ENCODE peak calls at places on chromosome 22, in five cellular contexts. C is prostate gland, U is tibial artery, N is left lung, T is RWPE1. Y is an unnamed sample.
A peak's percentile ranks its signal among the peaks of the same experiment; 100 is the strongest.

GRCh38 chr22:45323695-45324094 is 14.0 kb downstream of the FAM118A start:
- DNase-seq in C (no peak), U (no peak), N (no peak), T (no peak), Y (no peak)

GRCh38 chr22:22821340-22821739 is 66.3 kb upstream of the IGLL5 start:
- DNase-seq in C (no peak), U (no peak), N (no peak), T (no peak), Y (no peak)

GRCh38 chr22:42473484-42474193 is 41.4 kb upstream of the NFAM1 start:
- DNase-seq in C (peak; percentile 41), U (no peak), N (no peak), T (peak; percentile 44), Y (peak; percentile 22)

GRCh38 chr22:36918730-36919129 is 5.3 kb downstream of the CSF2RB start:
- DNase-seq in C (no peak), U (no peak), N (no peak), T (no peak), Y (no peak)

GRCh38 chr22:41770715-41771452 is 29.6 kb upstream of the CCDC134 start:
- DNase-seq in C (no peak), U (no peak), N (no peak), T (peak; percentile 8), Y (peak; percentile 47)

GRCh38 chr22:42856179-42856864 is 751 bp downstream of the ARFGAP3 start:
- DNase-seq in C (peak; percentile 40), U (peak; percentile 67), N (peak; percentile 79), T (peak; percentile 13), Y (peak; percentile 15)

GRCh38 chr22:25110846-25111578 is 88.6 kb upstream of the CRYBB3 start:
- DNase-seq in C (peak; percentile 88), U (peak; percentile 66), N (peak; percentile 70), T (peak; percentile 88), Y (peak; percentile 73)

GRCh38 chr22:45868586-45869443 is 108.1 kb downstream of the WNT7B start:
- DNase-seq in C (no peak), U (no peak), N (no peak), T (no peak), Y (no peak)

GRCh38 chr22:30309981-30310672 is 16.6 kb downstream of the TBC1D10A start:
- DNase-seq in C (peak; percentile 72), U (peak; percentile 71), N (peak; percentile 69), T (no peak), Y (no peak)

GRCh38 chr22:39820266-39820665 is 73.3 kb downstream of the ENTHD1 start:
- DNase-seq in C (no peak), U (no peak), N (no peak), T (peak; percentile 71), Y (peak; percentile 9)

GRCh38 chr22:35561796-35562526 is 21.3 kb downstream of the RASD2 start:
- DNase-seq in C (no peak), U (no peak), N (no peak), T (peak; percentile 59), Y (peak; percentile 55)

GRCh38 chr22:47064016-47064415 is 301.6 kb downstream of the TBC1D22A start:
- DNase-seq in C (no peak), U (no peak), N (no peak), T (no peak), Y (no peak)

GRCh38 chr22:46149998-46150549 is at the start of gene PPARA:
- DNase-seq in C (peak; percentile 91), U (peak; percentile 88), N (peak; percentile 91), T (peak; percentile 85), Y (peak; percentile 45)

GRCh38 chr22:22195265-22196017 is 49.1 kb upstream of the VPREB1 start:
- DNase-seq in C (peak; percentile 48), U (peak; percentile 34), N (peak; percentile 72), T (peak; percentile 74), Y (peak; percentile 53)

GRCh38 chr22:38788016-38788415 is 5.9 kb downstream of the DNAL4 start:
- DNase-seq in C (no peak), U (no peak), N (no peak), T (no peak), Y (no peak)
- H3K27ac ChIP-seq in C (no peak overlapping the region), U (peak overlapping the region; percentile 76), N (peak overlapping the region; percentile 57), T (peak overlapping the region; percentile 62), Y (no peak overlapping the region)

GRCh38 chr22:49966716-49967332 is 6.3 kb downstream of the PIM3 start:
- DNase-seq in C (no peak), U (peak; percentile 62), N (peak; percentile 72), T (no peak), Y (no peak)

GRCh38 chr22:49964493-49965290 is 4.1 kb downstream of the PIM3 start:
- DNase-seq in C (no peak), U (peak; percentile 20), N (peak; percentile 37), T (no peak), Y (no peak)

GRCh38 chr22:49967333-49968241 is 7.0 kb downstream of the PIM3 start:
- DNase-seq in C (peak; percentile 16), U (peak; percentile 54), N (peak; percentile 49), T (no peak), Y (no peak)

GRCh38 chr22:49965291-49966040 is 4.9 kb downstream of the PIM3 start:
- DNase-seq in C (no peak), U (peak; percentile 18), N (peak; percentile 34), T (no peak), Y (no peak)

GRCh38 chr22:49966041-49966715 is 5.6 kb downstream of the PIM3 start:
- DNase-seq in C (no peak), U (peak; percentile 18), N (peak; percentile 43), T (no peak), Y (no peak)
- H3K27ac ChIP-seq in C (peak overlapping the region; percentile 92), U (peak overlapping the region; percentile 89), N (peak overlapping the region; percentile 97), T (peak overlapping the region; percentile 92), Y (no peak overlapping the region)

GRCh38 chr22:19844423-19845368 is 10.0 kb downstream of the GNB1L start:
- DNase-seq in C (peak; percentile 70), U (peak; percentile 79), N (peak; percentile 76), T (no peak), Y (no peak)
- H3K27ac ChIP-seq in C (peak overlapping the region; percentile 58), U (peak overlapping the region; percentile 52), N (peak overlapping the region; percentile 71), T (peak overlapping the region; percentile 87), Y (no peak overlapping the region)

DNA sequence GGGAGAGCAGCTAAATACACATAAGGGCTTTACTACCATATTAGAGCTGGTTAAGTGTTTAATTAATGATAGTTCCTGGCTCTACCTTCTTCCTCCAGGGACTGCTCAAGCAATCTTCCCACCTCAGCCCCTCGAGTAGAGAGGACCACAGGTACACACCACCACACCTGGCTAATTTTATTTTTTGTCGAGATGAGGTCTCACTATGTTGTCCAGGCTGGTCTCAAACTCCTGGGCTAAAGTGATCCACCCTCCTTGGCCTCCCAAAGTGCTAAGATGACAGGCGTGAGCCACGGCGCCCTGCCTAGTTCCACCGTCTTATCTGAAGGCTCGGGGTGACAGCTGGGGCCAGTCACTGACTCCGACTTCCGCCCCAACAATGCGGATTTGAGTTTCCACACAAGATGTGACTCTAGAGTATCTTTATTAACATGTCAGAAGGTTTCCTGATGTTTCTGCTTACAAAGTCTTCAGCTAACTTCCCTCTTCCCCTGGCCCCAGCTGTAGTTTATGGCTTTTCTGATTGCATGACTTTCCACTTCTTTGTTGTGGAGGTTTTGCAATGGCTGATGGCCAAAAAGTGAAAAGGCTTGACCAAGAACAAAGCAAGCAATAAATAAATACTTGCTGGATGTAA is 16.8 kb downstream of the TPST2 start:
- DNase-seq in C (peak; percentile 34), U (peak; percentile 55), N (peak; percentile 73), T (no peak), Y (no peak)
- H3K27ac ChIP-seq in C (no peak overlapping the region), U (no peak overlapping the region), N (peak overlapping the region; percentile 86), T (no peak overlapping the region), Y (no peak overlapping the region)

GRCh38 chr22:28031383-28031922 is 112.4 kb upstream of the PITPNB start:
- DNase-seq in C (no peak), U (no peak), N (no peak), T (no peak), Y (no peak)

GRCh38 chr22:28030442-28030841 is 111.4 kb upstream of the PITPNB start:
- DNase-seq in C (no peak), U (no peak), N (no peak), T (no peak), Y (no peak)

GRCh38 chr22:28032896-28033295 is 113.8 kb upstream of the PITPNB start:
- DNase-seq in C (no peak), U (no peak), N (no peak), T (no peak), Y (no peak)

GRCh38 chr22:28034760-28035401 is 115.8 kb upstream of the PITPNB start:
- DNase-seq in C (peak; percentile 79), U (peak; percentile 85), N (no peak), T (no peak), Y (no peak)

GRCh38 chr22:28034145-28034759 is 115.2 kb upstream of the PITPNB start:
- DNase-seq in C (no peak), U (no peak), N (no peak), T (no peak), Y (no peak)
- H3K27ac ChIP-seq in C (peak overlapping the region; percentile 61), U (peak overlapping the region; percentile 19), N (peak overlapping the region; percentile 58), T (peak overlapping the region; percentile 54), Y (no peak overlapping the region)

DNA sequence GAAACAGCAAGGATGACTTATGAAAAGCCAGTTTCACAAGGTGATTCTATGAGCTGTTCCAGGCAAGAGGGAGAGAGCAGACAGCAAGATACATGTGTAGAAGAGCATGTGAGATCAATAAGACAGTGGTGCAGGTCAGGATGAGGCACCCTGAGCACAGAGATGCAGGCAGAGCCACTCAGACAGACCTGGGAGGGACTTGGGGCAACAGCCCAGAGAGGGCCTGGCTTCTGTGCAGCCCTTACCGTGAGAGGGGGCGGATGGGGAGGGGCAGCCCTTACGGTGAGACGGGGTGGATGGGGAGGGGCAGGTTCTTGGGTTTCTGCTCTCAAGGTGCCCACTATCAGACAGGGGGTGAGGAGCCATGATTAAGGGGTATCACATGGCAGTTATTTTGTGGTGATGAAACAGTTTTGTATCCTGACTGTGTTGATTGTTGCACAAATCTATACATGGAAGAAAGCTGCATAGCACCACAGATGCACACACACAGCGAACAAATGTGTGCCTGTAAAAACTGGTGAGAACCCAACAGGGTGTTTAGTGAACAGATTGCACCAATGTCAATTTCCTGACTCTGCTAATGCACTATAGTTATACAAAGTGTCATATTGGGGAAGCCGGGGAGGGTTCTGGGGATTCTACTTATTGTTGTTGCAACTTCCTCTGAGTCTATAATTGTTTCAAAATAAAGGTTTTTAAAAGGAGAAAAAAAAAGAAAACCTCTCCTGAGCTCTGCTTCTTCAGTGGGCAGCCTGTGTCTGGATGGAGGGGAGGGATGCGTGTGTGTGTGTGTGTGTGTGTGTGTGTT is 5.2 kb upstream of the C22orf42 start:
- DNase-seq in C (no peak), U (no peak), N (no peak), T (no peak), Y (no peak)
- H3K27ac ChIP-seq in C (no peak overlapping the region), U (no peak overlapping the region), N (no peak overlapping the region), T (no peak overlapping the region), Y (no peak overlapping the region)

Y was measured in PC-9.